ENCODE peak calls at places on chromosomes 1 and 21, in six cellular contexts. S is bronchial epithelial cell; U is colonic mucosa; Z is heart left ventricle; Y is brain microvascular endothelial cell; B is CD8-positive, alpha-beta T cell. O is an unnamed sample.

GRCh38 chr21:31855180-31855579 is 17.6 kb upstream of the HUNK start:
- DNase-seq in Y (no peak), Z (no peak), B (no peak), U (no peak), S (no peak), O (no peak)

GRCh38 chr1:48196168-48196716 is 26.3 kb upstream of the SLC5A9 start:
- DNase-seq in Z (no peak), B (no peak), Y (no peak), U (no peak), S (peak; percentile 23), O (no peak)

GRCh38 chr1:165637427-165637826 is 6.4 kb downstream of the MGST3 start:
- DNase-seq in Z (no peak), Y (no peak), S (no peak), B (no peak), U (peak; percentile 46), O (no peak)

GRCh38 chr1:76425843-76426145 is 351.2 kb downstream of the ST6GALNAC3 start:
- DNase-seq in S (peak; percentile 66), Z (no peak), B (no peak), U (no peak), Y (peak; percentile 79), O (no peak)

GRCh38 chr1:1624443-1625403 is 7.2 kb upstream of the MMP23B start:
- DNase-seq in S (no peak), Z (peak; percentile 83), U (no peak), Y (no peak), B (no peak), O (no peak)

GRCh38 chr1:15429701-15430149 is 8.5 kb upstream of the CTRC start:
- DNase-seq in S (peak; percentile 80), Z (no peak), Y (peak; percentile 62), U (no peak), B (no peak), O (no peak)

GRCh38 chr1:6097117-6097595 is 51.5 kb downstream of the KCNAB2 start:
- DNase-seq in Z (peak; percentile 52), U (no peak), B (no peak), Y (no peak), S (no peak), O (no peak)

GRCh38 chr1:206754011-206754410 is 16.6 kb upstream of the IL19 start:
- DNase-seq in B (no peak), S (no peak), U (no peak), Y (no peak), Z (no peak), O (no peak)

GRCh38 chr1:76763678-76764077 is 103.6 kb upstream of the ST6GALNAC5 start:
- DNase-seq in Z (no peak), U (no peak), B (no peak), Y (no peak), S (no peak), O (no peak)

GRCh38 chr1:206002160-206002559 is 1.0 kb downstream of the RAB7B start:
- DNase-seq in Z (no peak), B (no peak), S (peak; percentile 88), Y (no peak), U (no peak), O (no peak)

GRCh38 chr21:31730687-31731111 is 1.2 kb downstream of the SCAF4 start:
- DNase-seq in B (no peak), Y (no peak), U (no peak), Z (no peak), S (no peak), O (no peak)

GRCh38 chr1:206766251-206766856 is 4.2 kb upstream of the IL19 start:
- DNase-seq in U (peak; percentile 45), Z (peak; percentile 71), Y (peak; percentile 78), B (peak; percentile 77), S (peak; percentile 28), O (no peak)

GRCh38 chr1:180909462-180909976 is 3.2 kb upstream of the KIAA1614 start:
- DNase-seq in Y (no peak), S (no peak), U (no peak), Z (no peak), B (no peak), O (no peak)

GRCh38 chr21:15221799-15222386 is 157.1 kb upstream of the NRIP1 start:
- DNase-seq in S (peak; percentile 99), Y (peak; percentile 53), U (no peak), B (no peak), Z (no peak), O (no peak)

GRCh38 chr1:54833146-54833545 is 32.0 kb upstream of the TTC22 start:
- DNase-seq in Z (no peak), Y (no peak), U (no peak), B (no peak), S (no peak), O (no peak)

GRCh38 chr21:29888437-29888836 is 51.4 kb downstream of the GRIK1 start:
- DNase-seq in B (no peak), Z (no peak), S (peak; percentile 63), Y (no peak), U (no peak), O (no peak)

GRCh38 chr1:85998105-85998504 is 158.5 kb downstream of the COL24A1 start:
- DNase-seq in S (peak; percentile 14), B (no peak), Y (no peak), Z (no peak), U (no peak), O (no peak)

GRCh38 chr1:21335750-21336168 is 45.5 kb upstream of the ECE1 start:
- DNase-seq in B (no peak), Y (no peak), Z (peak; percentile 46), U (no peak), S (peak; percentile 77), O (no peak)

GRCh38 chr1:25580933-25581332 is 35.7 kb upstream of the MAN1C1 start:
- DNase-seq in U (no peak), S (no peak), Z (no peak), B (no peak), Y (no peak), O (no peak)

GRCh38 chr1:185936641-185937040 is 202.4 kb downstream of the HMCN1 start:
- DNase-seq in Y (no peak), S (no peak), Z (no peak), B (no peak), U (no peak), O (no peak)

GRCh38 chr1:225987491-225988316 is 11.4 kb downstream of the SDE2 start:
- DNase-seq in Y (no peak), U (no peak), S (peak; percentile 59), B (no peak), Z (no peak), O (no peak)

DNA sequence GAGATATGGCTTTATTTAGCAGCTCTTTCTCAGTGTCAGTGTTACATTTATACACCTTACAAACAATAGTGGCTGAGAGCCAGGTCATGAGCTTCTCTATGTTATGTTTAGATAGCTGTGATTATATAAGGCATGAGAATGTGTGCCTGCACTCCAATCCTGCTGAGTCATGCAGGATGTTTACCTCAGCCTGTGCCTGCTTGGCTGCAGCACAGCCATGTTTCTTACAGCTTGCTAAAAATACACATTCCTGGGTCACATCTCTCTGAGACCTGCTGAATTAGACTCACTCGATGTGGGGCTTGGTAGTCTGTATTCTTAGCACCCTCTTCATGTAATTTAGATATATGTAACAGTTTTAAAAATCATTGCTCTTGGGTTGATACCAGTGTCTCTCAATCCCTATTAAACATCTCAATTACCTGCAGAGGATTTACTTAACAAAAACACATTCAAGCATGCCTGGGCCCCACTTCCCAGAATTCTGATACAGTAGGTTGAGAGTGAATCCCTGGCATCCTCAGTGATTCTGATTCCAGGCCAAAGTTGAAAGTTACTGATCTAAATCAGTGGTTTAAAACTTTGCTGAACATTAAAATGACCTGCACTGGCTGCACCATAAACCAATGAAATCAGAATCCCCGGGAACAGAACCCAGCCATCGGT is 107.5 kb downstream of the GDAP2 start:
- DNase-seq in B (no peak), S (peak; percentile 94), Y (peak; percentile 97), U (no peak), Z (no peak), O (no peak)
- H3K4me3 ChIP-seq in B (no peak overlapping the region), S (no peak overlapping the region), Y (no peak overlapping the region), U (no peak overlapping the region), Z (no peak overlapping the region), O (no peak overlapping the region)

GRCh38 chr1:158007180-158007579 is 13.7 kb downstream of the KIRREL1 start:
- DNase-seq in U (no peak), Z (no peak), Y (no peak), S (no peak), B (no peak), O (no peak)
- H3K27me3 ChIP-seq in U (no peaks in the 10 kb centered on the region), Z (no peaks in the 10 kb centered on the region), Y (no peaks in the 10 kb centered on the region), S (no peaks in the 10 kb centered on the region), B (no peaks in the 10 kb centered on the region), O (no peaks in the 10 kb centered on the region)

GRCh38 chr1:80645621-80646020 is 1155.1 kb upstream of the ADGRL2 start:
- DNase-seq in U (no peak), Y (no peak), B (no peak), Z (no peak), S (no peak), O (no peak)
- H3K4me3 ChIP-seq in U (no peak overlapping the region), Y (no peak overlapping the region), B (no peak overlapping the region), Z (no peak overlapping the region), S (no peak overlapping the region), O (no peak overlapping the region)

DNA sequence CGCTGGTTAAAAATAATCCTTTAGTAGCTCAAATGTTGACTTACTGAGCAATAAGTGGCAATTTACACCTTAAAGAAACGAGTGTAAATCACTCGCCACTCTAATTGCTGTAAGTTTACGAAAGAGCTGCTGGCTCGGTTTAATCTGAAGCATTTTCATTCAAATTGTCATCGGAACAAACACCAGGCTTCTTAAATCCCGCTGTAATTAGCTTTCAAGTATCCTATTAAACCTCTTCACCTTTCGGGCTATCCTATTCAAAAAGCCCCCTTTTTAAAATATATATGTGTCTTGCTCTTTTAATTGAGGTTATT is 1.6 kb downstream of the LHX8 start:
- DNase-seq in S (no peak), Z (no peak), U (no peak), Y (no peak), B (no peak), O (no peak)
- H3K27me3 ChIP-seq in S (peaks cover 51% of the 10 kb centered on the region), Z (peaks cover 44% of the 10 kb centered on the region), U (peaks cover 68% of the 10 kb centered on the region), Y (peaks cover 76% of the 10 kb centered on the region), B (peaks cover 13% of the 10 kb centered on the region), O (peaks cover 54% of the 10 kb centered on the region)

GRCh38 chr1:214303106-214303505 is 22.1 kb downstream of the SMYD2 start:
- DNase-seq in B (no peak), S (no peak), Y (no peak), U (no peak), Z (no peak), O (no peak)
- H3K4me3 ChIP-seq in B (no peak overlapping the region), S (no peak overlapping the region), Y (no peak overlapping the region), U (no peak overlapping the region), Z (no peak overlapping the region), O (no peak overlapping the region)

O was measured in esophagus squamous epithelium.